ENCODE peak calls at places on chromosomes 5 and 9, in six cellular contexts. N is IMR-90, E is uterus, V is Calu3, X is PC-9, F is heart left ventricle. T is an unnamed sample.

GRCh38 chr9:114588150-114588663 is 638 bp downstream of the ATP6V1G1 start:
- DNase-seq in N (peak), E (no peak), V (no peak), X (no peak), F (no peak), T (no peak)

GRCh38 chr9:5633243-5633642 is 4.3 kb downstream of the RIC1 start:
- DNase-seq in N (peak), E (no peak), V (no peak), X (no peak), F (no peak), T (no peak)

GRCh38 chr5:151020304-151021031 is at the start of gene GPX3:
- DNase-seq in N (peak), E (peak), V (no peak), X (peak), F (peak), T (peak)

GRCh38 chr5:132209131-132209530 is 18.5 kb downstream of the P4HA2 start:
- DNase-seq in N (peak), E (no peak), V (no peak), X (no peak), F (no peak), T (no peak)

GRCh38 chr9:121559183-121559582 is 59.5 kb upstream of the GGTA1 start:
- DNase-seq in N (peak), E (no peak), V (no peak), X (peak), F (no peak), T (no peak)

GRCh38 chr9:122200960-122201635 is 27.7 kb downstream of the LHX6 start:
- DNase-seq in N (peak), E (no peak), V (no peak), X (no peak), F (no peak), T (no peak)

GRCh38 chr5:109418752-109419352 is 9.1 kb upstream of the PJA2 start:
- DNase-seq in N (no peak), E (no peak), V (no peak), X (no peak), F (no peak), T (no peak)

GRCh38 chr5:40813698-40814281 is 15.6 kb upstream of the PRKAA1 start:
- DNase-seq in N (no peak), E (no peak), V (no peak), X (no peak), F (no peak), T (no peak)

GRCh38 chr9:101408374-101409078 is 9.9 kb downstream of the ZNF189 start:
- DNase-seq in N (no peak), E (no peak), V (no peak), X (no peak), F (no peak), T (no peak)

GRCh38 chr5:9046756-9047481 is 499.0 kb downstream of the SEMA5A start:
- DNase-seq in N (peak), E (no peak), V (no peak), X (no peak), F (no peak), T (no peak)

GRCh38 chr9:137825324-137825991 is 52.1 kb upstream of the CACNA1B start:
- DNase-seq in N (no peak), E (no peak), V (no peak), X (no peak), F (no peak), T (no peak)

DNA sequence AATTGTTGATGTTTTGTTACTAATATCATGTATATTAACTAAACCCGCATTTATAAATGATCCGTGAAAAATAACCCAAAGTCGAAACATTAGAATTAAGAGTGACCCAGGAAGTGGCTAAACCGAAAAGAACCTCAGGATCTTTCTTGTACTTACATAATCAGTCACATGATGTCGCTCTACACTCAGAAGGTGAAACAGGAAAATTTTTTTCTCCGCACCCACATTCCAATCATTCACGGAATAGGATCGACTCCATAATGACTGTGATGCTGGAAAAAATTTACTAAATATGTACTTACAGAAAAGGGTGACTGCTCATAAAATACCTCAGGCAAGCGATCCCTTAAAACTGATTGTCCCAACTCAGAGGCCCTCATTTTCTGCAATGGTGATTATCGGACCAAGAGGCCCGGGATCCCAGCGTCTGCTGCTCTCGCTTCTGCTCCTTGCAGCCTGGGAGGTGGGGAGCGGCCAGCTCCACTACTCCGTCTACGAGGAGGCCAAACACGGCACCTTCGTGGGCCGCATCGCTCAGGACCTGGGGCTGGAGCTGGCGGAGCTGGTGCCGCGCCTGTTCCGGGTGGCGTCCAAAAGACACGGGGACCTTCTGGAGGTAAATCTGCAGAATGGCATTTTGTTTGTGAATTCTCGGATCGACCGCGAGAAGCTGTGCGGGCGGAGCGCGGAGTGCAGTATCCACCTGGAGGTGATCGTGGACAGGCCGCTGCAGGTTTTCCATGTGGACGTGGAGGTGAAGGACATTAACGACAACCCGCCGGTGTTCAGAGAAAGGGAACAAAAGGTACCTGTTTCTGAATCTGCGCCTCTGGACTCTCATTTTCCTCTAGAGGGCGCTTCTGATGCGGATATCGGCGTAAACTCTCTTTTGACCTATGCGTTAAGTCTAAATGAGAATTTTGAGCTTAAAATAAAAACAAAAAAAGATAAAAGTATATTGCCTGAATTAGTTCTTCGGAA is at the start of gene PCDHA12:
- DNase-seq in N (no peak), E (no peak), V (no peak), X (no peak), F (no peak), T (no peak)
- TF ChIP-seq CTCF in N (no peak), E (no peak), V (no peak), X (no peak), F (no peak), T (peak)

GRCh38 chr5:116032991-116033390 is 719 bp downstream of the ARL14EPL start:
- DNase-seq in N (no peak), E (no peak), V (no peak), X (no peak), F (no peak), T (no peak)

GRCh38 chr5:116037236-116037822 is 5.1 kb downstream of the ARL14EPL start:
- DNase-seq in N (no peak), E (no peak), V (no peak), X (no peak), F (no peak), T (no peak)

GRCh38 chr5:116035123-116035522 is 2.9 kb downstream of the ARL14EPL start:
- DNase-seq in N (no peak), E (no peak), V (no peak), X (no peak), F (no peak), T (no peak)

GRCh38 chr5:116032094-116032517 is at the start of gene ARL14EPL:
- DNase-seq in N (peak), E (peak), V (peak), X (peak), F (peak), T (no peak)
- TF ChIP-seq CTCF in N (peak), E (no peak), V (no peak), X (peak), F (peak), T (peak)

DNA sequence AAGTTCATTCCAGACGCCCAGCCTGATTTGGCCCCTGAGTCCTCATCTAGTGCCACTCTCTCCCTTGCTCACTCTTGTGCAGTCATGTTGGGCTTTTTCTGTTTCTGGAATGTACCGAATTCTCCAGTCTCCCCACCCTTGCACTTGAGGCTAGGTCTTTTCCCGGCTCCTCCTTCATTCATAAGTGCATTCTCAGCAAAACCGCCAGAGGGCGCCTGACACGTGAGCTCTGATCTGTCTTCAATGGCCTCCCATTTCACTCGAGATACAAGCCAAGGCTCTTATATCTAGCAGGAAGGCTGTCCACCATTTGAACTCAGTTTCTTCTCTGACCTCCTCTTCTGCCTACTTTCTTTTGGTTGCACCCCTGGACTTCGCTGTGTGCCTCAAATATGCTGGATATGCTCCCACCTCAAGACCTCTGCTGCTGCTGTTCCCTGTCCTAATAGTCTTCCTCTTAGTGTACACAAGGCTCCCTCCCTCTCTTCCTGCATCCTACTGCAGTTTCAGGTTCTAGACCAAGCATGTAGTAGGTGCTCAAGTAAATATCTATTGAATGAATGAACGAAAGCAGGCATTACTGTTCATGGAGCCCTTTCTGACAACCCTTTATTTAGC is 568.1 kb upstream of the WWC1 start:
- DNase-seq in N (peak), E (peak), V (peak), X (peak), F (peak), T (peak)
- TF ChIP-seq CTCF in N (peak), E (peak), V (peak), X (peak), F (peak), T (peak)

DNA sequence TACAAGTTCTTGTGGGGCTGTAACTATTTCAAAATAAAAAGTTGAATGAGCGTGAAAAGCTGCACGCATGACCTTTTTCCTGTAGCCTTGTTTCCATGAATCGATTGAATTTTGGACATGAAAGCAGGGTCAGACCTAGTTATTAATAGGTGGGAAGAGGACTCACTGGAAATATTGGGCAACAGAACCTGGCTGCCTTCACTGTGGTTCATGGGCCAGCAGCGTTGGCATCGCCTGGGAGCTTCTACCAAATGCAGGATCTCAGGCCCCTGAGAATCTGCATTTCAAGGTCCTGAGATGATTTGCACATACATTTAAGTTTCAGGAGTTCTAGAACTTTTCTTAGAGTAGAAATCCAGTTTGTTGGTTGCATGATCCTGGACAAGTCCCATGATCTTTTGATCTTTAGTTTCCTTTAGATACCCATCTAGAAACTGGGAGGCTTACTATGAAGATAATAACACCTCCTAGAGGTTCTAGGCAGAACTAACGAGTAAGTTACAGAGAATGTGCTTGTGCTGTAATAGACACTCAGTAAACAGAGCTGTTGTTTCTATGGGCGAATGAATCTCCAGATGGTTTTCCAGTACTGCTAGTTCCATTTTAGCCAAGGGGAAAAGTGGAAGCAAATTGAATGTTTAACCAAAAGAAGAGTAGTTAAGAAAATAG is 12.4 kb downstream of the ANKRD33B start:
- DNase-seq in N (no peak), E (no peak), V (no peak), X (no peak), F (no peak), T (no peak)
- TF ChIP-seq CTCF in N (no peak), E (no peak), V (no peak), X (peak), F (no peak), T (no peak)

DNA sequence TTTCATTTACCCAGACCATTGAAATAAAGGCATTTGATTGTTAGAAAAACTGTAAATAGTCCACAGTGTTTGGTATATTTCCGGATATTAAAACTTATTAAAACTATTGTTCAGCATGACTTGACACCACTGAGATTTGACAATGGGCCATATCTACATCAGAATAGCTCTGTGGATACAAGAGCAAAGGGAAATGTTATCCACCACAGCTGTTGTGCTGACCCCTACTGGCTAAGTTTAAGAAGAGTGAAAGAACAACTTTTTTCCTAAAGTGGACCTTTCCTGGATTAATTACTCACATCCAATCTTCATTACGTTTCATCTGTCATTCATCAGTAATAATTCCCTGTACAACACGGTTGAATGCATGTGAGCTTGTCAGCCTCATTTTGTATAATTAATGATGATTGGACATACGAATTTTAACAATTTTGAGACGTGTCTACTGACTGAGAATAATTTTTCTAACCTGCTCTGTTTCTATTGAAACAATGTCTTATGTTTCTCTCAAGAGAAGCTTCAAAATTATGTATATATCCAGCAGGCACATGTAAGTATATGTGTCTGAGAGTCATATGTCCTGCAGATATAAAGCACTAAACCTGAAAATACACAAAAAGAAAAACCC is 1952.5 kb downstream of the MAT2B start:
- DNase-seq in N (peak), E (no peak), V (peak), X (no peak), F (no peak), T (no peak)
- TF ChIP-seq CTCF in N (peak), E (no peak), V (no peak), X (peak), F (peak), T (peak)

GRCh38 chr5:149264432-149265069 is 7.1 kb upstream of the AFAP1L1 start:
- DNase-seq in N (no peak), E (no peak), V (peak), X (peak), F (no peak), T (no peak)
- TF ChIP-seq CTCF in N (peak), E (no peak), V (peak), X (peak), F (peak), T (peak)

GRCh38 chr5:127216906-127217675 is 73.5 kb upstream of the MEGF10 start:
- DNase-seq in N (no peak), E (no peak), V (no peak), X (no peak), F (no peak), T (no peak)
- TF ChIP-seq CTCF in N (no peak), E (no peak), V (no peak), X (no peak), F (no peak), T (peak)

DNA sequence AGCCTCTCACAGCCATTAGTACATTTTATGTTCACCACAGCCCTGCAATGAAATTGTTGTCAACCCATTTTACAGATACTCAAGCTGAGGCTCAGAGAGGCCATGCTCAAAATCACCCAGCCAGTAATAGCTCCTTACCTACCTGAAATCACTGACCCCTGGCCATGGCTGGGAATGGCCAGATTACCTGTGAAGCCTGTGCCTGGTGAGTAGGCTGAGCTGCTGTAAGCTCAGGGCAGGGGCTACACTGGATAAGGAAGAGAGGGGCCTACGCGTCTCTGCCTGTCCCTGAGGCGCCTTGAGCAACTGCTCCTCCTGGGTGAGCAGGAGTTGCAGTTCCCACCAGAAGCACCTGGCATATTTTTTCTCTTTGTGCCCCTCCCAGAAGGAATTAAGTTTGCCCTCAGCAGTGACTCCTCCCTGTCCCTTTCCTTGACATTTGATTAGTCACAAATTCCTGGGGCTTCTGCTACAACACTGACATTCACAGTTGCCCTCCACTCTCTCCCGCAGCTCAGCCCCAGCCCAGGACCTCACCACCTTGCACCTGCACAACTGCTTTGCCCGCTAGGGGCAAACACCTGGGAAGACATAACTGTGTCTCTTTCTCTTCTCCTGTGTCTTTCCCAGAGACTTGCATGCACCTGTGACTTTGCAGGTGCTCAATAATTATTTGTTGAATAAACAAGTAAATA is 5.7 kb downstream of the CLTB start:
- DNase-seq in N (no peak), E (no peak), V (peak), X (peak), F (no peak), T (no peak)
- TF ChIP-seq CTCF in N (no peak), E (no peak), V (no peak), X (peak), F (no peak), T (no peak)

DNA sequence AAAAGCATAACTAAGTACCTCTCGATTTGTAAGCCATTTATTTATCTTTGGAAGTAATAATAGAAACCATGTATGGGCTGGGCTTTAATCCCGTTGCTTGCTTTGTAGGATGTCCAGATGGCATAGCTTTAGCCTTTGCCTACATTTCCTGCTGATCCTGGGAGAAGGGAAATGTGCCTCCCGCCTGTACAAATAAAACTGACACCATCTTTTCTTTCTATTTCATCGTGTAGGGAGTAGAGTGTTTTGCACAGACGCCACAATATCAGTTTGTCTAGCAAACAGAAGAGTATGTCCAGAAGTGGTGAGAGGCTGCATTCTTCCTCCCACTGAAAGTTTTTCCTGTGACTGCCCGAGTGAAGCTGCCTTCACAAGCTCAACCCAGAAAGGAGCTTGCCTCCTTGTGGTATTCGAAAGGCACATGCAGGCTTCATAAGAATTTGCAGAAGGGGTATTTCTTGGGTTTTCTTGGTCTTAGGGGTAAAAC is 24.7 kb upstream of the TJP2 start:
- DNase-seq in N (peak), E (no peak), V (no peak), X (no peak), F (peak), T (no peak)
- TF ChIP-seq CTCF in N (peak), E (peak), V (no peak), X (no peak), F (peak), T (no peak)

GRCh38 chr5:14090290-14090689 is 52.9 kb upstream of the TRIO start:
- DNase-seq in N (no peak), E (no peak), V (no peak), X (no peak), F (no peak), T (no peak)
- TF ChIP-seq CTCF in N (no peak), E (no peak), V (no peak), X (no peak), F (no peak), T (no peak)